ENCODE peak calls at places on chromosomes 11 and 22, in six cellular contexts. One of them, this sample, is unnamed.

GRCh38 chr22:49502126-49502826 is 325.4 kb downstream of the BRD1 start:
- DNase-seq in CD8-positive, alpha-beta T cell: no peak
- DNase-seq in mammary epithelial cell: no peak
- DNase-seq in tibial artery: no peak
- DNase-seq in fibroblast of lung: peak; percentile 22
- DNase-seq in heart right ventricle: no peak
- DNase-seq in this sample: no peak

GRCh38 chr11:118194835-118195627 is 18.6 kb upstream of the SCN2B start:
- DNase-seq in CD8-positive, alpha-beta T cell: no peak
- DNase-seq in mammary epithelial cell: peak; percentile 89
- DNase-seq in tibial artery: peak; percentile 77
- DNase-seq in fibroblast of lung: peak; percentile 65
- DNase-seq in heart right ventricle: peak; percentile 87
- DNase-seq in this sample: no peak

GRCh38 chr11:134560066-134560465 is 148.0 kb upstream of the B3GAT1 start:
- DNase-seq in CD8-positive, alpha-beta T cell: no peak
- DNase-seq in mammary epithelial cell: no peak
- DNase-seq in tibial artery: peak; percentile 44
- DNase-seq in fibroblast of lung: no peak
- DNase-seq in heart right ventricle: peak; percentile 2
- DNase-seq in this sample: no peak

GRCh38 chr11:113728814-113729213 is 22.7 kb upstream of the TMPRSS5 start:
- DNase-seq in CD8-positive, alpha-beta T cell: no peak
- DNase-seq in mammary epithelial cell: no peak
- DNase-seq in tibial artery: no peak
- DNase-seq in fibroblast of lung: no peak
- DNase-seq in heart right ventricle: no peak
- DNase-seq in this sample: no peak

GRCh38 chr22:34414467-34415440 is 494.5 kb upstream of the LARGE1 start:
- DNase-seq in CD8-positive, alpha-beta T cell: no peak
- DNase-seq in mammary epithelial cell: peak; percentile 73
- DNase-seq in tibial artery: no peak
- DNase-seq in fibroblast of lung: peak; percentile 11
- DNase-seq in heart right ventricle: peak; percentile 12
- DNase-seq in this sample: peak; percentile 79

GRCh38 chr11:64237484-64237951 is 3.1 kb downstream of the VEGFB start:
- DNase-seq in CD8-positive, alpha-beta T cell: no peak
- DNase-seq in mammary epithelial cell: no peak
- DNase-seq in tibial artery: no peak
- DNase-seq in fibroblast of lung: no peak
- DNase-seq in heart right ventricle: no peak
- DNase-seq in this sample: no peak

GRCh38 chr11:64233913-64234839 is at the start of gene VEGFB:
- DNase-seq in CD8-positive, alpha-beta T cell: peak; percentile 67
- DNase-seq in mammary epithelial cell: peak; percentile 25
- DNase-seq in tibial artery: peak; percentile 91
- DNase-seq in fibroblast of lung: peak; percentile 55
- DNase-seq in heart right ventricle: peak; percentile 74
- DNase-seq in this sample: peak; percentile 79

GRCh38 chr11:75420224-75421034 is 12.6 kb downstream of the KLHL35 start:
- DNase-seq in CD8-positive, alpha-beta T cell: no peak
- DNase-seq in mammary epithelial cell: no peak
- DNase-seq in tibial artery: no peak
- DNase-seq in fibroblast of lung: no peak
- DNase-seq in heart right ventricle: no peak
- DNase-seq in this sample: peak; percentile 55

DNA sequence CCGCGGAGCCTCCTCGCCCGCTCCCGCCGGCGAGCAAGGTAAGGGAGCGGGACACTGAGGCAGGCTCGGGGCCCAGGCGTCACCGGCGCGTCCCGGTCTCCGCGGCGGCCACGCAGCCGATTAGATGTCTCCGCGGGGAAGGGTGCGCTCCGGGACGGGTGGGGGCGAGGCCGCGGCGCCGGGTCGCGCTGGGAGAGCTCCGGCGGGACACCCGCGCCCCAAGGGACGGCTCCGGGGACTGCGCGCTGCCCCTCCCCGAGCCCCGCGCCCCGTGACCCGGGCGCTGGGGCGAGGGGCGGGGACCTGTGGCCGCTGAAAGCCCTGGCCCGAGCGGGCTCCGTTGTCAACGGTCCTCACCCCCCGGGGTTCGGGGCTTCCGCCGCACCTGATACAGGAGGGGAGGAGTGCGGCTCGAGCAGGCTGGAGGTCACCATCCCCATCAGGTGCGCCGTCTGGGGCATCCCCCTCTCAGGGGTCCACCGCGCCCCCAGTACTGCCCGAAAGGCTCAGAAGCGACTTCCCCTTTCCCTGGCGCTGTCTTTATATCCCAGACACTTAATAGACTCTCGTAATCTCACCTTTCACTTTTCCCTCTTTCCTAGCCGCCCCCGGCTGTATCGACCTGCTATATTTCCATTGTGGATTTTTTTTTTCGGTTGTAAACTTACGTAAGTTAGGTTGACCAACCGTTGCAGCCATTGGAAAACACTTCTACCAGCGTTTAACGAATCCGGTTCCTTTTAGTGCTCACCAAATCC is 566 bp downstream of the PPFIA1 start:
- DNase-seq in CD8-positive, alpha-beta T cell: peak; percentile 20
- DNase-seq in mammary epithelial cell: peak; percentile 53
- DNase-seq in tibial artery: peak; percentile 70
- DNase-seq in fibroblast of lung: peak; percentile 73
- DNase-seq in heart right ventricle: peak; percentile 20
- DNase-seq in this sample: peak; percentile 35
- TF ChIP-seq CTCF in CD8-positive, alpha-beta T cell: no peak
- TF ChIP-seq CTCF in mammary epithelial cell: peak; percentile 8
- TF ChIP-seq CTCF in tibial artery: no peak
- TF ChIP-seq CTCF in fibroblast of lung: peak; percentile 1
- TF ChIP-seq CTCF in heart right ventricle: no peak
- TF ChIP-seq CTCF in this sample: peak; percentile 20

GRCh38 chr11:115587718-115588342 is 83.6 kb upstream of the CADM1 start:
- DNase-seq in CD8-positive, alpha-beta T cell: no peak
- DNase-seq in mammary epithelial cell: no peak
- DNase-seq in tibial artery: no peak
- DNase-seq in fibroblast of lung: no peak
- DNase-seq in heart right ventricle: no peak
- DNase-seq in this sample: no peak
- H3K27me3 ChIP-seq in CD8-positive, alpha-beta T cell: no peaks in the 10 kb centered on the region
- H3K27me3 ChIP-seq in mammary epithelial cell: no peaks in the 10 kb centered on the region
- H3K27me3 ChIP-seq in tibial artery: no peaks in the 10 kb centered on the region
- H3K27me3 ChIP-seq in fibroblast of lung: no peaks in the 10 kb centered on the region
- H3K27me3 ChIP-seq in heart right ventricle: no peaks in the 10 kb centered on the region
- H3K27me3 ChIP-seq in this sample: no peaks in the 10 kb centered on the region

GRCh38 chr11:279966-280761 is 2.0 kb downstream of the NLRP6 start:
- DNase-seq in CD8-positive, alpha-beta T cell: no peak
- DNase-seq in mammary epithelial cell: peak; percentile 38
- DNase-seq in tibial artery: peak; percentile 65
- DNase-seq in fibroblast of lung: peak; percentile 36
- DNase-seq in heart right ventricle: peak; percentile 5
- DNase-seq in this sample: peak; percentile 20
- H3K27ac ChIP-seq in CD8-positive, alpha-beta T cell: peak overlapping the region; percentile 57
- H3K27ac ChIP-seq in mammary epithelial cell: no peak overlapping the region
- H3K27ac ChIP-seq in tibial artery: no peak overlapping the region
- H3K27ac ChIP-seq in fibroblast of lung: no peak overlapping the region
- H3K27ac ChIP-seq in heart right ventricle: no peak overlapping the region
- H3K27ac ChIP-seq in this sample: no peak overlapping the region

DNA sequence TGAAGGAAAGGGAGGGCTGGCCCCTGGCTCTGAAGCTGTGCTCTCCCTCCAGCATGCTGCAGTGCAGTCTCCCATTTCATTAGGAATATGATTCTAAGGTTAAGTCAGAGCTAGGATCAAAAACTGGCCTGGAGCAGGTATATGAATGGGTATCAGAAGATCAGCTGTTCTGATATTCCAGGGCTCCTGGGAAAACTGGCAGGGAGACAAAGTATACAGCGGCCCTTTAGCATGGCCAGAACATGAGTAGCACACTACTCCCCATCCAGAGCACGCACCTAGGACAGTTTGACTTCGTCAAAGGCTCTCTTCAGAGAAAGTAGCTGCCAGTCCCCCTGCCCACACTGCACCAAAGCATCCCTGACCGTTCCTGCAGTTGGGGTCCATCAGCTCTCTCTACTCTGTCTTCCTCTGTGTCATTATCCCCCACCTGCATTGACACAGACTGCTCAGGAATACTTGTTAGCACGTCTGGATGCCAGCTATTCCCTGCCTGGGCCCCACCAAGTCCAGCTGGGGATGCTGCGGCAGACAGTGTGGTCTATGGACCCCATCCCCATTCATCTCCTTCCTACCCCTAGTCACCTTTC is 4.0 kb upstream of the FCHSD2 start:
- DNase-seq in CD8-positive, alpha-beta T cell: no peak
- DNase-seq in mammary epithelial cell: no peak
- DNase-seq in tibial artery: no peak
- DNase-seq in fibroblast of lung: no peak
- DNase-seq in heart right ventricle: no peak
- DNase-seq in this sample: no peak
- TF ChIP-seq CTCF in CD8-positive, alpha-beta T cell: no peak
- TF ChIP-seq CTCF in mammary epithelial cell: no peak
- TF ChIP-seq CTCF in tibial artery: no peak
- TF ChIP-seq CTCF in fibroblast of lung: no peak
- TF ChIP-seq CTCF in heart right ventricle: no peak
- TF ChIP-seq CTCF in this sample: no peak

GRCh38 chr22:32426881-32427280 is 14.8 kb upstream of the RTCB start:
- DNase-seq in CD8-positive, alpha-beta T cell: no peak
- DNase-seq in mammary epithelial cell: no peak
- DNase-seq in tibial artery: no peak
- DNase-seq in fibroblast of lung: no peak
- DNase-seq in heart right ventricle: no peak
- DNase-seq in this sample: no peak

GRCh38 chr22:32421484-32421883 is 9.4 kb upstream of the RTCB start:
- DNase-seq in CD8-positive, alpha-beta T cell: no peak
- DNase-seq in mammary epithelial cell: no peak
- DNase-seq in tibial artery: no peak
- DNase-seq in fibroblast of lung: no peak
- DNase-seq in heart right ventricle: no peak
- DNase-seq in this sample: no peak

GRCh38 chr22:32423664-32424063 is 11.6 kb upstream of the RTCB start:
- DNase-seq in CD8-positive, alpha-beta T cell: no peak
- DNase-seq in mammary epithelial cell: no peak
- DNase-seq in tibial artery: no peak
- DNase-seq in fibroblast of lung: no peak
- DNase-seq in heart right ventricle: no peak
- DNase-seq in this sample: no peak

GRCh38 chr22:32417906-32418305 is 5.9 kb upstream of the RTCB start:
- DNase-seq in CD8-positive, alpha-beta T cell: no peak
- DNase-seq in mammary epithelial cell: no peak
- DNase-seq in tibial artery: no peak
- DNase-seq in fibroblast of lung: no peak
- DNase-seq in heart right ventricle: no peak
- DNase-seq in this sample: no peak

GRCh38 chr22:32422062-32422461 is 10.0 kb upstream of the RTCB start:
- DNase-seq in CD8-positive, alpha-beta T cell: no peak
- DNase-seq in mammary epithelial cell: no peak
- DNase-seq in tibial artery: no peak
- DNase-seq in fibroblast of lung: no peak
- DNase-seq in heart right ventricle: no peak
- DNase-seq in this sample: no peak
- H3K27me3 ChIP-seq in CD8-positive, alpha-beta T cell: peaks cover 7% of the 10 kb centered on the region
- H3K27me3 ChIP-seq in mammary epithelial cell: peaks cover 2% of the 10 kb centered on the region
- H3K27me3 ChIP-seq in tibial artery: no peaks in the 10 kb centered on the region
- H3K27me3 ChIP-seq in fibroblast of lung: peaks cover 2% of the 10 kb centered on the region
- H3K27me3 ChIP-seq in heart right ventricle: peaks cover 25% of the 10 kb centered on the region
- H3K27me3 ChIP-seq in this sample: peaks cover 44% of the 10 kb centered on the region